ENCODE peak calls at places on chromosomes 16 and 17, in ten cellular contexts. S, H, F, Y, C, U, P, Z, D and V are unnamed samples.

GRCh38 chr17:76801706-76802105 is 63.8 kb downstream of the MFSD11 start:
- DNase-seq in S (no peak), P (no peak), U (no peak), F (no peak), D (no peak), H (no peak), Y (no peak), C (no peak), Z (no peak), V (no peak)

GRCh38 chr17:13596241-13596941 is 5.3 kb downstream of the HS3ST3A1 start:
- DNase-seq in P (no peak), H (no peak), D (no peak), S (no peak), F (no peak), U (no peak), Z (no peak), C (no peak), Y (no peak), V (no peak)

GRCh38 chr16:12206031-12206748 is 229.7 kb downstream of the SNX29 start:
- DNase-seq in H (no peak), F (no peak), C (no peak), U (no peak), S (no peak), D (no peak), Z (no peak), Y (no peak), P (no peak), V (no peak)

GRCh38 chr16:24580665-24581064 is 41.3 kb downstream of the RBBP6 start:
- DNase-seq in D (no peak), Y (no peak), P (peak; percentile 6), S (peak; percentile 67), C (no peak), U (no peak), F (no peak), Z (no peak), H (no peak), V (no peak)

GRCh38 chr16:28499854-28500253 is 5.4 kb downstream of the APOBR start:
- DNase-seq in U (no peak), Y (no peak), P (no peak), H (no peak), C (no peak), Z (no peak), D (no peak), F (no peak), S (no peak), V (no peak)

GRCh38 chr17:56175299-56175935 is 22.1 kb downstream of the ANKFN1 start:
- DNase-seq in U (no peak), H (no peak), F (no peak), Y (no peak), Z (no peak), P (no peak), C (no peak), D (no peak), S (peak; percentile 23), V (no peak)

GRCh38 chr17:56908061-56908542 is 5.7 kb downstream of the TRIM25 start:
- DNase-seq in S (no peak), F (peak; percentile 76), D (peak; percentile 37), U (peak; percentile 24), H (peak; percentile 69), Z (no peak), C (peak; percentile 61), P (no peak), Y (peak; percentile 57), V (peak; percentile 58)

GRCh38 chr17:76997981-76998531 is 129.9 kb downstream of the MGAT5B start:
- DNase-seq in C (no peak), H (no peak), S (no peak), F (peak; percentile 11), U (no peak), D (no peak), Y (no peak), P (no peak), Z (no peak), V (no peak)

GRCh38 chr17:28230011-28230410 is 89.0 kb upstream of the TMEM97 start:
- DNase-seq in S (no peak), P (no peak), U (no peak), Z (no peak), C (no peak), D (no peak), H (no peak), Y (no peak), F (no peak), V (no peak)

DNA sequence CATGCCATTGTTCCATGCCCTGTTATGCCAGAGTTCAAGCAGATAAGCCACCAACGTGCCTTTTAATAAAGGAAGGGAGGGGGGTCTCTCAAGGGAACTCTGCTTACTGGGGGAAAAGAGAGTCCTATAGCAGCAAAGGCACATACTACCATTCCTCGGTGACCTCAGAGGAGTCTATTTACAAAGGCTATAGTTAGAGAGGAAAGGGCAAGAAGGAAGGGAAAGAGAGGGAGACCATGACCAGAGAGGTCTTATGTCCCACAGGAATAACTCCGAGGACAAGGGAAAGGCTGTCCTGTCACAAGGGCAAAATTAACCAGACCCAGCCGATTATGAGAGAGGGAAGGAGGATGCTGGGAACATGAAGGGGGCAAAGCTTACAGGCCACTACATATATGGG is 51.4 kb downstream of the HIC1 start:
- DNase-seq in C (no peak), P (no peak), S (no peak), U (no peak), Z (no peak), Y (no peak), H (no peak), F (no peak), D (no peak), V (no peak)
- H3K27ac ChIP-seq in C (no peak overlapping the region), P (no peak overlapping the region), S (no peak overlapping the region), U (no peak overlapping the region), Z (no peak overlapping the region), Y (peak overlapping the region; percentile 15), H (peak overlapping the region; percentile 59), F (no peak overlapping the region), D (peak overlapping the region; percentile 13), V (no peak overlapping the region)

DNA sequence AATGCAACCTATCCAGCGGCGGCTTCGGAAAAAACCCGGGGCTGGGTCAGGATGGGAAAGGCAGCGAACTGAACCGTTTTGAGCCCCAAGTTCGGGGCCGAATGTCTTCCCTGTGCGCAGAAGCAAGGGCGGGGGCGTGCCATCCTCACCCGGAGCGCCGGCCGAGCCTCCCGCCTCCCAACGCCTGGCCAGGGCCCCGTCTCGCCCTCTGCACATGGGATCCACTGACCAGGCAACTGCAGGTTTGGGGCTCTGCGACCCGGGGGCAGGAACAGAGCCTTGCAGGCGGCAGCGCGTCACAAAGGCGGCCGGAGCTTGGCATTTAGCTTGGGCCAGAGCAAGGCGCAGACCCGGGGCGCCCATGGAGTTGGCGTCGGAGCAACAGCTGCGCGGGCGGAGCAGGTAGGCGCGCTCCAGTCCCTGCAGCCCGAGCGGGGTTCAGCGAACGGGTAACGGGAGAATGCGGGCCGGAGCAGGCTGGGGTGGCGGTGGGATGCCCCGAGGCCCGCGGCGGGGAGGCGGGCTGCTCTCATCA is at the start of gene FBXO39:
- DNase-seq in U (no peak), S (peak; percentile 45), H (no peak), D (no peak), Z (peak; percentile 70), P (no peak), C (no peak), F (no peak), Y (no peak), V (no peak)
- H3K9me3 ChIP-seq in U (peaks cover 28% of the 10 kb centered on the region), S (peaks cover 5% of the 10 kb centered on the region), H (peaks cover 26% of the 10 kb centered on the region), D (no peaks in the 10 kb centered on the region), Z (no peaks in the 10 kb centered on the region), P (no peaks in the 10 kb centered on the region), C (no peaks in the 10 kb centered on the region), F (peaks cover 10% of the 10 kb centered on the region), Y (peaks cover 5% of the 10 kb centered on the region), V (peaks cover 44% of the 10 kb centered on the region)

GRCh38 chr17:48542956-48543853 is 1.7 kb downstream of the HOXB2 start:
- DNase-seq in D (peak; percentile 30), P (peak; percentile 55), F (peak; percentile 57), Y (no peak), H (no peak), U (peak; percentile 29), Z (peak; percentile 79), S (peak; percentile 75), C (peak; percentile 62), V (no peak)
- H3K27ac ChIP-seq in D (peak overlapping the region; percentile 89), P (peak overlapping the region; percentile 96), F (peak overlapping the region; percentile 95), Y (peak overlapping the region; percentile 76), H (peak overlapping the region; percentile 90), U (peak overlapping the region; percentile 83), Z (no peak overlapping the region), S (peak overlapping the region; percentile 96), C (peak overlapping the region; percentile 87), V (peak overlapping the region; percentile 93)

GRCh38 chr17:22512997-22513538 is 820.7 kb downstream of the KCNJ18 start:
- DNase-seq in Y (no peak), Z (no peak), F (no peak), H (no peak), P (no peak), S (no peak), C (no peak), D (no peak), U (no peak), V (no peak)

GRCh38 chr17:22512506-22512905 is 820.2 kb downstream of the KCNJ18 start:
- DNase-seq in H (no peak), D (no peak), U (no peak), Z (no peak), P (no peak), F (no peak), S (no peak), Y (no peak), C (no peak), V (no peak)

GRCh38 chr17:22511431-22511830 is 819.1 kb downstream of the KCNJ18 start:
- DNase-seq in D (no peak), C (no peak), F (no peak), Z (no peak), U (no peak), Y (no peak), P (no peak), S (no peak), H (no peak), V (no peak)

GRCh38 chr17:22512057-22512456 is 819.7 kb downstream of the KCNJ18 start:
- DNase-seq in P (no peak), H (no peak), S (no peak), D (no peak), Y (no peak), Z (no peak), U (no peak), C (no peak), F (no peak), V (no peak)

GRCh38 chr17:22510504-22510903 is 818.2 kb downstream of the KCNJ18 start:
- DNase-seq in P (no peak), Z (no peak), S (no peak), F (no peak), C (no peak), U (no peak), H (no peak), D (no peak), Y (no peak), V (no peak)
- H3K9me3 ChIP-seq in P (no peaks in the 10 kb centered on the region), Z (peaks cover 84% of the 10 kb centered on the region), S (no peaks in the 10 kb centered on the region), F (no peaks in the 10 kb centered on the region), C (no peaks in the 10 kb centered on the region), U (no peaks in the 10 kb centered on the region), H (no peaks in the 10 kb centered on the region), D (no peaks in the 10 kb centered on the region), Y (no peaks in the 10 kb centered on the region), V (no peaks in the 10 kb centered on the region)

DNA sequence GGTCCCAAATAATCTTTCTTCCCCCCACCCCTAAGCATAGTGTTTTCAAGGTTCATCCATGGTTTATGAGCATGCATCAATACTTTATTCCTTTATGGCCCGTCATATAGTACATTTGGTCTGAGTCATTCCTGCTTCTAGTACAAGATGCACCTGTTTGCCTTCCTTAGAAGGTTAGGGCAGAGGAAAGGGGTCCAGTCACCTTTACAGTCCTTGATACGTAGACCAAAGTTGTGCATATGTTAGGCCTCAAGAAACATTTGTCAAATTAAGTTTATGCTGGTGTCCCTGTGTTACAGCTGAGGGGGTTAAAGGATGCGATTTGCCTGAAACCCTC is 1.4 kb downstream of the CYB5D2 start:
- DNase-seq in S (peak; percentile 39), H (no peak), Y (no peak), D (no peak), U (no peak), C (peak; percentile 38), F (no peak), Z (no peak), P (peak; percentile 47), V (no peak)
- H3K27ac ChIP-seq in S (peak overlapping the region; percentile 99), H (peak overlapping the region; percentile 100), Y (peak overlapping the region; percentile 99), D (peak overlapping the region; percentile 99), U (peak overlapping the region; percentile 93), C (peak overlapping the region; percentile 98), F (peak overlapping the region; percentile 100), Z (no peak overlapping the region), P (peak overlapping the region; percentile 100), V (peak overlapping the region; percentile 100)